ENCODE peak calls at places on chromosome 22, in six cellular contexts. W is upper lobe of right lung, C is lower leg skin, M is PC-9, Y is HCT116, J is body of pancreas. N is an unnamed sample.

GRCh38 chr22:47245786-47246185 is 483.3 kb downstream of the TBC1D22A start:
- DNase-seq in W (no peak), C (peak), M (no peak), Y (no peak), J (no peak), N (no peak)

GRCh38 chr22:49753961-49754673 is 73.6 kb downstream of the BRD1 start:
- DNase-seq in W (peak), C (no peak), M (no peak), Y (no peak), J (no peak), N (no peak)

GRCh38 chr22:25903294-25903693 is 161.3 kb downstream of the MYO18B start:
- DNase-seq in W (no peak), C (no peak), M (no peak), Y (peak), J (no peak), N (no peak)

GRCh38 chr22:47167056-47167455 is 404.6 kb downstream of the TBC1D22A start:
- DNase-seq in W (peak), C (no peak), M (no peak), Y (no peak), J (no peak), N (no peak)

GRCh38 chr22:36385491-36386350 is 2.0 kb downstream of the MYH9 start:
- DNase-seq in W (peak), C (no peak), M (peak), Y (no peak), J (peak), N (no peak)

GRCh38 chr22:49091917-49092545 is 735.6 kb downstream of the BRD1 start:
- DNase-seq in W (no peak), C (no peak), M (no peak), Y (no peak), J (no peak), N (no peak)

GRCh38 chr22:35894464-35894878 is 134.2 kb downstream of the RBFOX2 start:
- DNase-seq in W (no peak), C (no peak), M (no peak), Y (no peak), J (no peak), N (no peak)

GRCh38 chr22:41092847-41093371 is 517 bp downstream of the EP300 start:
- DNase-seq in W (peak), C (no peak), M (peak), Y (no peak), J (peak), N (no peak)

GRCh38 chr22:19058713-19059451 is 63.3 kb downstream of the DGCR2 start:
- DNase-seq in W (peak), C (no peak), M (no peak), Y (no peak), J (peak), N (no peak)

GRCh38 chr22:33391298-33391697 is 333.1 kb upstream of the SYN3 start:
- DNase-seq in W (no peak), C (no peak), M (no peak), Y (no peak), J (no peak), N (no peak)

GRCh38 chr22:32920032-32920628 is 118.6 kb downstream of the TIMP3 start:
- DNase-seq in W (no peak), C (peak), M (no peak), Y (no peak), J (peak), N (no peak)

GRCh38 chr22:49473286-49473685 is 354.4 kb downstream of the BRD1 start:
- DNase-seq in W (no peak), C (no peak), M (no peak), Y (no peak), J (no peak), N (no peak)

GRCh38 chr22:30433773-30434172 is 8.2 kb downstream of the MTFP1 start:
- DNase-seq in W (no peak), C (no peak), M (no peak), Y (no peak), J (no peak), N (no peak)

GRCh38 chr22:43377486-43377995 is 34.3 kb upstream of the MPPED1 start:
- DNase-seq in W (no peak), C (no peak), M (no peak), Y (no peak), J (peak), N (no peak)

GRCh38 chr22:32745251-32745995 is 56.1 kb upstream of the TIMP3 start:
- DNase-seq in W (no peak), C (peak), M (peak), Y (peak), J (peak), N (no peak)

GRCh38 chr22:31235076-31235475 is 23.0 kb downstream of the LIMK2 start:
- DNase-seq in W (no peak), C (no peak), M (no peak), Y (no peak), J (no peak), N (no peak)

GRCh38 chr22:19535001-19535400 is 10.8 kb upstream of the CLDN5 start:
- DNase-seq in W (no peak), C (no peak), M (no peak), Y (no peak), J (no peak), N (no peak)

GRCh38 chr22:24803064-24803542 is 2.9 kb upstream of the SGSM1 start:
- DNase-seq in W (peak), C (peak), M (peak), Y (peak), J (peak), N (no peak)

GRCh38 chr22:35053060-35053835 is 12.7 kb upstream of the ISX start:
- DNase-seq in W (no peak), C (no peak), M (no peak), Y (no peak), J (no peak), N (no peak)

GRCh38 chr22:36244522-36245391 is 5.4 kb upstream of the APOL2 start:
- DNase-seq in W (no peak), C (no peak), M (no peak), Y (no peak), J (no peak), N (no peak)

GRCh38 chr22:49825436-49825835 is 2.2 kb downstream of the BRD1 start:
- DNase-seq in W (no peak), C (no peak), M (no peak), Y (no peak), J (no peak), N (no peak)

GRCh38 chr22:48004936-48005335 is 1242.5 kb downstream of the TBC1D22A start:
- DNase-seq in W (no peak), C (no peak), M (no peak), Y (no peak), J (no peak), N (no peak)

GRCh38 chr22:25137577-25138525 is 61.8 kb upstream of the CRYBB3 start:
- DNase-seq in W (no peak), C (no peak), M (no peak), Y (peak), J (peak), N (peak)

GRCh38 chr22:32897400-32897799 is 95.9 kb downstream of the TIMP3 start:
- DNase-seq in W (no peak), C (no peak), M (no peak), Y (no peak), J (no peak), N (no peak)

GRCh38 chr22:47920380-47920959 is 1158.0 kb downstream of the TBC1D22A start:
- DNase-seq in W (no peak), C (no peak), M (no peak), Y (no peak), J (no peak), N (no peak)

GRCh38 chr22:48926663-48927062 is 901.0 kb downstream of the BRD1 start:
- DNase-seq in W (peak), C (no peak), M (no peak), Y (no peak), J (no peak), N (no peak)

GRCh38 chr22:30314918-30315317 is 11.8 kb downstream of the TBC1D10A start:
- DNase-seq in W (no peak), C (no peak), M (no peak), Y (no peak), J (no peak), N (peak)

GRCh38 chr22:20581503-20582170 is 74.2 kb downstream of the MED15 start:
- DNase-seq in W (no peak), C (no peak), M (no peak), Y (no peak), J (no peak), N (no peak)

GRCh38 chr22:26617251-26618199 is at the start of gene CRYBB1:
- DNase-seq in W (no peak), C (no peak), M (no peak), Y (no peak), J (no peak), N (no peak)

GRCh38 chr22:25159028-25159427 is 40.6 kb upstream of the CRYBB3 start:
- DNase-seq in W (no peak), C (no peak), M (no peak), Y (no peak), J (no peak), N (no peak)

GRCh38 chr22:42202048-42202447 is 68.4 kb downstream of the TCF20 start:
- DNase-seq in W (no peak), C (no peak), M (no peak), Y (no peak), J (no peak), N (no peak)
- H3K4me3 ChIP-seq in W (no peak), C (no peak), M (no peak), Y (no peak), J (no peak), N (no peak)

DNA sequence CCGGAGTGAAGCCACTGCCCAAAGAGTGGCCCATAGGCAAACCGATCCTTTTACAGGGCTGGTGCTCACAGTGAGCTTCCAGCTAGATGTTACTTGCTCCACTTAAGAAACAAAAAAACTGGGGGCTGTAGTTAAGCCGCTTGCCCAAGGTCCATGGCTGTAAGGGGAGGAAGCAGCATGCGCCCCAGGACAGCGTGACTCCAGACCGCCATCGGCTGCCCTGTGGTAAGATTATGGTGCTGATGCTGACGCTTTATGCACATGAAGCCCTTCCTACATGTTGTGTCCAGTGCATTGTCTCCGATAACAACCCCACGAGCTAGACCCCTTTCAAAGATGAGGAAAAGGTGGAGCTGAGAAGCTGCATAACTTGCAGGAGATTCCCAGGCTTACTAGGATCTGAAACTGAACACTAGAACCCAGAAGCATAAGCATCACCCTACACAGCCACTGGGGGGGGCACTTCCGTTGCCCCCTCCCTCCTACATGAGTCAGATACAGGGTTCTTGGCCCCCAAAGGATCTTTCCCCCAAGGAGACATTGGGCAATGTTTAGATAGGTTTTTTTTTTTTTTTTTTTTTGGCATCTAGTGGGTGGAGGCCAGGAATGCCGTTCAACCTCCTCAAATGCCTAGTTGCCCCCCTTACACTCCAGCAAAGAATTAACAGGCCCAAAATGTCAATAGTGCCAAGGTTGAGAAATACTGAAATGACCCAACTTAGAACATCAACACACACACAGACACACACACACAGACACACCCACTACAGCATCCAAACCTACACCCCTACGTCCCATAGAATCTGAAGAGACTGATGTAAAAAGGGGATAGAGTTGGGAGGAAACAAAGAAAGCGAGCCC is 53.9 kb downstream of the MN1 start:
- DNase-seq in W (no peak), C (no peak), M (no peak), Y (no peak), J (no peak), N (no peak)
- TF ChIP-seq CTCF in W (no peak), C (no peak), M (peak), Y (peak), J (no peak), N (peak)

GRCh38 chr22:39317756-39318506 is 1.5 kb downstream of the RPL3 start:
- DNase-seq in W (no peak), C (no peak), M (no peak), Y (no peak), J (no peak), N (no peak)

GRCh38 chr22:39318507-39319283 is 728 bp downstream of the RPL3 start:
- DNase-seq in W (no peak), C (peak), M (no peak), Y (no peak), J (no peak), N (no peak)

GRCh38 chr22:39315389-39315788 is 4.0 kb downstream of the RPL3 start:
- DNase-seq in W (no peak), C (no peak), M (no peak), Y (no peak), J (no peak), N (no peak)

GRCh38 chr22:39316440-39317083 is 2.9 kb downstream of the RPL3 start:
- DNase-seq in W (peak), C (peak), M (peak), Y (peak), J (peak), N (no peak)

GRCh38 chr22:39317084-39317755 is 2.2 kb downstream of the RPL3 start:
- DNase-seq in W (no peak), C (no peak), M (peak), Y (no peak), J (peak), N (no peak)
- H3K4me3 ChIP-seq in W (peak), C (no peak), M (peak), Y (peak), J (no peak), N (peak)

GRCh38 chr22:38077595-38077994 is 6.4 kb downstream of the SLC16A8 start:
- DNase-seq in W (no peak), C (no peak), M (no peak), Y (no peak), J (no peak), N (no peak)
- TF ChIP-seq CTCF in W (no peak), C (no peak), M (no peak), Y (no peak), J (no peak), N (no peak)

GRCh38 chr22:46076651-46077339 is 73.5 kb upstream of the PPARA start:
- DNase-seq in W (peak), C (no peak), M (peak), Y (no peak), J (peak), N (no peak)

GRCh38 chr22:46079093-46079860 is 71.0 kb upstream of the PPARA start:
- DNase-seq in W (peak), C (no peak), M (no peak), Y (no peak), J (peak), N (no peak)

GRCh38 chr22:46077669-46078099 is 72.6 kb upstream of the PPARA start:
- DNase-seq in W (no peak), C (no peak), M (no peak), Y (no peak), J (peak), N (no peak)

GRCh38 chr22:46079861-46080821 is 70.2 kb upstream of the PPARA start:
- DNase-seq in W (peak), C (peak), M (no peak), Y (no peak), J (peak), N (no peak)

DNA sequence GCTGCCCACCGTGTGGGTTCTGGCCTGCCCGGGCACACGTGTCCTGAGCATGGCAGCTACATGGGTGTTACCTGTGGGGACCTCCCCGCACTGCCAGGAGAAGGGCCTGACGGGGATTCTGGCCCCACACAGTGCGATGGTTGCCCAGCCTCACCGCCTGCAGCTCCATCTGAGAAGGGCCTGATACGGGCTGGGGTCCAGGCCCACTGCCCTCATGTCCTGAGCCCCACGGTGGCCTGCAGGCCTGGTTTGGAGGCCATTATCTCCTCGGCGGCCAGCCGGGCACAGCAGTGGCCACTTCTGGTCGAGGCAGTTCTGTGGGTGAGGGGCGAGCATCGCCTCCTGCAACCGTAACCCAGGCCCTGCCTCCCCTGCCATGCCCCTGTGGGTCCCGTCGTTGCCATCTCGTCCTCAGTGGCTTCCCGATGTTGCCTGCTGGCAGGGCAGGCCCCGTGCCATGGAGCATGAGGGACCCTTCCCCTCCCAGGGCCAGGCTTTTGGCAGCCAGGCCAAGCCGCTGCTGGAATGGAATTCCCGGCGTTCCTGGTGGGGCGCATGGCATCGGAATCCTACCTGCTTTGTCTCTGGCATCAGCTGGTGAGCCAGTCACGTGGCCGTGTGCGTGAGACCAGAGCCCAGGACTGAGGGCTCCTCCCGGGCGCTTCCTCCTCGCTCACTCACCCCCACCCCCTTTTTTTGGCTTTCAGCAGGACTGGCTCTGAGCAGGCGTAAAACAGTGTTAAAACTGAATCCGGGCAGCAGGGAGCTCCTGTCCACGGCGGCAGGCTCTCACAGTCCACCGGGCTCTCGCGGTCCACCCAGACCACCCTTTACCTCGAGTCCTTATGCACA is 71.9 kb upstream of the PPARA start:
- DNase-seq in W (peak), C (peak), M (no peak), Y (no peak), J (peak), N (no peak)
- H3K4me3 ChIP-seq in W (peak), C (no peak), M (no peak), Y (peak), J (no peak), N (no peak)

GRCh38 chr22:38289583-38290082 is 16.8 kb upstream of the TMEM184B start:
- DNase-seq in W (peak), C (no peak), M (peak), Y (no peak), J (no peak), N (no peak)

GRCh38 chr22:38290347-38290746 is 17.5 kb upstream of the TMEM184B start:
- DNase-seq in W (no peak), C (no peak), M (peak), Y (no peak), J (no peak), N (no peak)

GRCh38 chr22:38292694-38293093 is 19.9 kb upstream of the TMEM184B start:
- DNase-seq in W (no peak), C (no peak), M (no peak), Y (no peak), J (no peak), N (no peak)

GRCh38 chr22:38294193-38294592 is 21.4 kb upstream of the TMEM184B start:
- DNase-seq in W (no peak), C (no peak), M (no peak), Y (no peak), J (no peak), N (no peak)

GRCh38 chr22:38291201-38291777 is 18.5 kb upstream of the TMEM184B start:
- DNase-seq in W (no peak), C (no peak), M (peak), Y (no peak), J (no peak), N (no peak)
- TF ChIP-seq CTCF in W (no peak), C (no peak), M (no peak), Y (no peak), J (no peak), N (peak)

GRCh38 chr22:22025320-22026156 is 43.0 kb upstream of the TOP3B start:
- DNase-seq in W (no peak), C (no peak), M (no peak), Y (no peak), J (no peak), N (no peak)
- H3K4me3 ChIP-seq in W (no peak), C (no peak), M (no peak), Y (no peak), J (no peak), N (no peak)

DNA sequence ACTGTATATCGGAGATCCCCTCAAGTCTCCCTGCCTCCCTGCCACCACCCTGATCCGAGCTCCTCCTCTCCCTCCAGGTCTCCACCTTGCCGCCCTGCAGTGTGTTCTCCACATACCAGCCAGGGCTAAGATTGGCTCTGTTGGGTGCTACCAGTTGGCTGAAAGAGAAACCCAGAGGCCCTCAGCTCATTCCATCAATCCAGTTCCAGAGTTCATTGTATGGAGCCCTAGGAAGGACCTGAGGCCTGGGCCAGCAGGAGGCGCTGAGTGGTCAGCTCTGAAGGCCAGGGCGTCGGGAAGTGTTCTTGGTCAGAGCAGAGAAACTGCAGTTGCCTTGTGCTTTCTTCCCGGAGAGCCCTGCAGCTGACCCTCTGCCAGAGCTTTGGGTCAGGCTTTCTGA is 2.2 kb upstream of the TOP3B start:
- DNase-seq in W (no peak), C (no peak), M (no peak), Y (peak), J (no peak), N (no peak)
- TF ChIP-seq CTCF in W (peak), C (no peak), M (no peak), Y (peak), J (no peak), N (peak)

GRCh38 chr22:29265929-29266328 is 1.9 kb downstream of the RHBDD3 start:
- DNase-seq in W (peak), C (no peak), M (no peak), Y (no peak), J (peak), N (no peak)
- H3K4me3 ChIP-seq in W (no peak), C (no peak), M (no peak), Y (peak), J (no peak), N (no peak)

GRCh38 chr22:16960220-16960883 is 47.7 kb downstream of the GAB4 start:
- DNase-seq in W (no peak), C (no peak), M (no peak), Y (no peak), J (no peak), N (no peak)
- TF ChIP-seq CTCF in W (no peak), C (no peak), M (no peak), Y (no peak), J (no peak), N (no peak)

N was measured in GM12864.